ENCODE peak calls at places on chromosomes 11 and 22, in seven cellular contexts. J, H, B, Y, D, U and E are unnamed samples.

GRCh38 chr22:16601437-16602223 is 9.0 kb upstream of the CCT8L2 start:
- DNase-seq in J (peak; percentile 23), B (peak; percentile 1), Y (peak; percentile 17), H (no peak), D (no peak), U (no peak), E (no peak)

GRCh38 chr22:36356708-36357694 is 30.8 kb downstream of the MYH9 start:
- DNase-seq in B (no peak), D (no peak), U (no peak), J (no peak), H (no peak), Y (no peak), E (no peak)

GRCh38 chr11:126328938-126329643 is 25.2 kb downstream of the DCPS start:
- DNase-seq in B (no peak), J (no peak), D (no peak), U (no peak), Y (no peak), H (no peak), E (no peak)

GRCh38 chr11:83073248-83073647 is 1.6 kb upstream of the RAB30 start:
- DNase-seq in B (no peak), H (no peak), D (no peak), U (no peak), J (no peak), Y (no peak), E (no peak)

GRCh38 chr11:76598426-76598839 is 72.1 kb downstream of the LRRC32 start:
- DNase-seq in U (no peak), B (peak; percentile 77), J (peak; percentile 76), D (no peak), H (no peak), Y (peak; percentile 35), E (no peak)

GRCh38 chr11:86483591-86484163 is 109.0 kb downstream of the CCDC81 start:
- DNase-seq in D (no peak), B (no peak), H (no peak), U (no peak), Y (no peak), J (no peak), E (peak; percentile 34)

GRCh38 chr22:34973016-34973415 is 92.9 kb upstream of the ISX start:
- DNase-seq in H (no peak), J (no peak), B (no peak), U (no peak), Y (no peak), D (no peak), E (no peak)

GRCh38 chr22:40204331-40205116 is 26.8 kb downstream of the TNRC6B start:
- DNase-seq in U (no peak), H (no peak), D (peak; percentile 28), B (peak; percentile 73), J (no peak), Y (peak; percentile 23), E (no peak)

GRCh38 chr11:73995247-73995646 is 12.6 kb upstream of the UCP2 start:
- DNase-seq in B (no peak), D (no peak), U (no peak), H (no peak), J (no peak), Y (no peak), E (no peak)

GRCh38 chr11:70526116-70527045 is 128.1 kb downstream of the CTTN start:
- DNase-seq in Y (no peak), J (no peak), H (no peak), D (no peak), U (peak; percentile 2), B (no peak), E (no peak)

GRCh38 chr11:7512525-7513209 is 1.1 kb upstream of the PPFIBP2 start:
- DNase-seq in B (peak; percentile 55), U (peak; percentile 77), D (peak; percentile 74), J (peak; percentile 75), H (peak; percentile 79), Y (no peak), E (peak; percentile 94)

GRCh38 chr11:69640260-69640994 is 529 bp upstream of the CCND1 start:
- DNase-seq in Y (peak; percentile 53), J (no peak), B (no peak), U (peak; percentile 67), D (no peak), H (peak; percentile 57), E (no peak)

GRCh38 chr11:90434858-90435257 is 212.0 kb upstream of the CHORDC1 start:
- DNase-seq in U (no peak), D (no peak), Y (peak; percentile 50), J (peak; percentile 37), H (no peak), B (no peak), E (no peak)

GRCh38 chr11:94219771-94220170 is 84.6 kb upstream of the IZUMO1R start:
- DNase-seq in H (no peak), U (no peak), Y (no peak), B (no peak), D (no peak), J (peak; percentile 18), E (no peak)

GRCh38 chr11:84091212-84091986 is 805.2 kb upstream of the CCDC90B start:
- DNase-seq in H (no peak), D (no peak), J (no peak), Y (no peak), U (no peak), B (no peak), E (no peak)

GRCh38 chr22:49567894-49568750 is 259.6 kb downstream of the BRD1 start:
- DNase-seq in Y (no peak), D (peak; percentile 9), J (no peak), H (no peak), U (no peak), B (no peak), E (peak; percentile 42)

GRCh38 chr11:2097356-2097997 is 41.7 kb downstream of the IGF2 start:
- DNase-seq in Y (peak; percentile 71), D (peak; percentile 61), U (peak; percentile 54), H (peak; percentile 48), J (peak; percentile 81), B (peak; percentile 87), E (peak; percentile 78)

GRCh38 chr11:113896156-113896879 is 8.3 kb upstream of the HTR3B start:
- DNase-seq in U (peak; percentile 33), B (peak; percentile 51), J (peak; percentile 66), H (peak; percentile 37), D (peak; percentile 51), Y (peak; percentile 42), E (peak; percentile 37)

GRCh38 chr11:118895093-118896039 is 11.7 kb downstream of the CXCR5 start:
- DNase-seq in B (no peak), D (peak; percentile 20), J (no peak), Y (no peak), U (no peak), H (no peak), E (no peak)

GRCh38 chr11:35722641-35723040 is 60.1 kb downstream of the TRIM44 start:
- DNase-seq in B (no peak), Y (no peak), U (no peak), H (no peak), D (no peak), J (no peak), E (no peak)

GRCh38 chr22:42368379-42369249 is 63.6 kb downstream of the NFAM1 start:
- DNase-seq in Y (no peak), J (peak; percentile 20), B (no peak), U (peak; percentile 67), D (peak; percentile 33), H (no peak), E (no peak)

GRCh38 chr22:50268655-50269113 is 1.5 kb downstream of the MAPK11 start:
- DNase-seq in J (peak; percentile 38), D (peak; percentile 84), H (peak; percentile 81), B (peak; percentile 37), U (no peak), Y (peak; percentile 66), E (no peak)

GRCh38 chr11:19508166-19508565 is 204.5 kb upstream of the NAV2 start:
- DNase-seq in J (no peak), Y (peak; percentile 72), B (peak; percentile 19), H (peak; percentile 27), U (no peak), D (no peak), E (no peak)

GRCh38 chr11:67118059-67118766 is 850 bp upstream of the KDM2A start:
- DNase-seq in D (peak; percentile 50), J (peak; percentile 48), U (peak; percentile 75), B (peak; percentile 29), Y (no peak), H (peak; percentile 48), E (peak; percentile 75)

DNA sequence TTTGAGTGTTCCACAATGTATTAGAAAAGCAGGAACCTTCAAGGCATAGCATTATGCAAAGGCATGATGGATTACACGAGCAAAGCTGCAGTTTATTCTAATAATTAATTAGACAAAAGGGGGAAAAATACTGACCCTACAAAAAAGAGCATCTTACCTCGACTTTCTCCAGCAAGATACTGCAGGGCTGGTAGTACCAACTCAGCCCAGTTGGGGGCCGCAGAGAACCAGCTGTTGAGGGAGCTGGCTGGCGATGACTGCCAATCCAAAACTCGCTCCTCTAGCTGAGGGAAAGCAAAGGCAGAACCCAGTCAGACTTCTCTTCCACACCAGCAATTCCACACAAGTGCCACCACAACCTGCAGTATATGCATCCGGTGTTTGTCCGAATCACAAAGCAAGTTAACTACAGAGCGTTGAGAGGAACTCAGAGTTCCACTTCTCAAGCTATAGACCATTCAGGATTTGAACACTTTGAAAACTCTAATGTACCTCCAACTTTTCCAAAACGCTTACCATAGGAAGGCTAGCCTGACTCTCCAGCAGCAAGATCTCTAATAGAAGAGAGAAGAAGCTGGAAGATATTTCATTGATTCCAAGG is 13.7 kb downstream of the NFRKB start:
- DNase-seq in J (peak; percentile 45), H (peak; percentile 53), Y (peak; percentile 38), D (no peak), B (peak; percentile 37), U (peak; percentile 55), E (no peak)
- TF ChIP-seq CTCF in J (peak; percentile 49), H (peak; percentile 10), Y (peak; percentile 43), D (peak; percentile 43), B (peak; percentile 77), U (no peak), E (no peak)

DNA sequence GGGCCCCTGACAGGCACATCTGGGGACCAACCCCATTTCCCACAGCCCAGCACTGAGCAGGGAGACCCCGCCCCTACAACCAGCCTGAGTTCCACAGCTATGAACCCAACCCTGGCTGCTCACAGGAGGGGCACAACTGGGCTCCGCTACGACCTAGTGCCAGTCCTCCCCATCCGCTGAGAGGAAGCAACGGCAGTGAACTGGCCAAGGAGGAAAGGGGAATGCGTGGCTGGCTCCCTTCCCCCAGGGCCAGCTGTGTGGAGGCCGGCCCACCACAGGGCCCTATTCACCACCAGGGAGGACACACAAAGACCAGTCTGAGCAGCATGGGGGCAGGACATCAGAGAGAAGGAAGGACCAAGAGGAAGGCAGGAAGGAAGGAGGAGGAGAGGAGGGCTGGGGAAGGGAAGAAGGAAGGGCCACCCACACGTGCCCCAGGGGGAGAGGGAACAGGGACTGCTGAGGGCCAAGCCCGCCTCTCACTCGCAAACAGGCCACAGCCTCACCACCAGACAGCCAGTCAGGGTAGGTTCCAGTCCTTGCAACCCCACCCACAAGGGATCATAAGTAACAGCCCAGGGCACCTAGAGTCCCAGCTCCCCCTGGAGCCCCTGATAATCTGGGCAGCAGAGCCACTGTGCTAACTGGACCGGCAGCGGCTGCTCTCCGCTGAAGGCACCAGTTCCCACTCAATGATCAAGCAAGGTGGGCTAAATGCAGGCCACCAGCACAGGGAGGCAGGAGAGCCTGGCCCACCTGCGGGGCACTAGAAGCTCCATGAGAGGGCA is 8.5 kb upstream of the GAL3ST1 start:
- DNase-seq in J (no peak), U (no peak), Y (no peak), H (no peak), D (no peak), B (peak; percentile 22), E (no peak)
- TF ChIP-seq CTCF in J (no peak), U (no peak), Y (no peak), H (no peak), D (no peak), B (no peak), E (no peak)

GRCh38 chr11:64207247-64208085 is 945 bp downstream of the FERMT3 start:
- DNase-seq in Y (no peak), H (peak; percentile 55), J (peak; percentile 37), B (peak; percentile 79), U (peak; percentile 75), D (no peak), E (peak; percentile 70)
- TF ChIP-seq CTCF in Y (no peak), H (no peak), J (no peak), B (no peak), U (no peak), D (no peak), E (no peak)

GRCh38 chr11:65013130-65013691 is 749 bp upstream of the ARL2 start:
- DNase-seq in U (peak; percentile 96), H (peak; percentile 93), B (peak; percentile 91), J (peak; percentile 94), Y (peak; percentile 85), D (peak; percentile 89), E (peak; percentile 95)
- TF ChIP-seq CTCF in U (peak; percentile 79), H (no peak), B (peak; percentile 78), J (peak; percentile 73), Y (peak; percentile 68), D (peak; percentile 93), E (peak; percentile 76)